ENCODE peak calls at places on chromosomes 11 and 22, in nine cellular contexts. Y is GM23338, V is heart right ventricle, Q is NT2/D1, U is brain microvascular endothelial cell, F is left lung, N is skeletal muscle cell, L is H7, B is cardiac muscle cell. X is an unnamed sample.

GRCh38 chr22:19800761-19801244 is 40.2 kb downstream of the TBX1 start:
- DNase-seq in Q (peak; percentile 6), V (peak; percentile 20), U (peak; percentile 24), N (no peak), Y (peak; percentile 63), B (peak; percentile 30), F (no peak), L (peak; percentile 86), X (no peak)

GRCh38 chr22:48288541-48288940 is 1526.1 kb downstream of the TBC1D22A start:
- DNase-seq in B (no peak), U (no peak), V (no peak), Y (no peak), L (no peak), F (no peak), N (no peak), Q (no peak), X (no peak)

GRCh38 chr22:48141301-48141700 is 1378.9 kb downstream of the TBC1D22A start:
- DNase-seq in F (no peak), Q (no peak), U (no peak), V (no peak), L (no peak), B (no peak), Y (no peak), N (no peak), X (no peak)

GRCh38 chr11:119538748-119539147 is 115.8 kb upstream of the THY1 start:
- DNase-seq in B (peak; percentile 15), F (no peak), V (no peak), Y (no peak), U (no peak), L (no peak), Q (no peak), N (no peak), X (no peak)

GRCh38 chr11:6566704-6567370 is 36.6 kb downstream of the RRP8 start:
- DNase-seq in V (no peak), Q (no peak), L (peak; percentile 4), N (no peak), U (no peak), F (no peak), Y (no peak), B (no peak), X (no peak)

GRCh38 chr11:104870910-104871309 is 27.4 kb downstream of the CASP12 start:
- DNase-seq in V (no peak), Q (no peak), B (peak; percentile 70), Y (no peak), L (no peak), N (no peak), F (no peak), U (no peak), X (no peak)

GRCh38 chr11:27081056-27081455 is 40.4 kb downstream of the BBOX1 start:
- DNase-seq in F (no peak), B (peak; percentile 45), U (peak; percentile 22), L (no peak), V (no peak), N (peak; percentile 48), Q (no peak), Y (no peak), X (no peak)

GRCh38 chr11:92180664-92181251 is 43.9 kb upstream of the FAT3 start:
- DNase-seq in Q (no peak), V (no peak), Y (peak; percentile 19), U (peak; percentile 73), F (peak; percentile 48), L (no peak), B (peak; percentile 60), N (peak; percentile 83), X (no peak)

GRCh38 chr22:39132871-39133524 is 19.5 kb downstream of the CBX7 start:
- DNase-seq in N (no peak), L (peak; percentile 57), V (no peak), U (no peak), B (no peak), Y (no peak), Q (no peak), F (peak; percentile 26), X (no peak)

GRCh38 chr11:29616611-29617010 is 400.2 kb downstream of the KCNA4 start:
- DNase-seq in U (peak; percentile 27), Q (no peak), N (peak; percentile 53), F (no peak), B (peak; percentile 51), V (no peak), Y (no peak), L (no peak), X (no peak)

GRCh38 chr22:44360686-44361381 is 48.1 kb upstream of the SHISAL1 start:
- DNase-seq in Q (no peak), N (peak; percentile 16), U (peak; percentile 44), B (peak; percentile 81), L (peak; percentile 69), F (peak; percentile 53), V (peak; percentile 59), Y (peak; percentile 50), X (no peak)

GRCh38 chr11:36000616-36001190 is 56.8 kb downstream of the LDLRAD3 start:
- DNase-seq in L (no peak), V (no peak), Y (no peak), N (no peak), U (no peak), F (no peak), B (no peak), Q (no peak), X (no peak)

GRCh38 chr11:131748146-131749050 is 378.0 kb downstream of the NTM start:
- DNase-seq in L (peak; percentile 63), Q (peak; percentile 33), U (peak; percentile 91), Y (peak; percentile 84), N (peak; percentile 67), V (peak; percentile 30), F (peak; percentile 41), B (peak; percentile 78), X (peak; percentile 18)

GRCh38 chr22:23263651-23264555 is 83.6 kb downstream of the BCR start:
- DNase-seq in Q (no peak), F (no peak), U (no peak), L (no peak), B (no peak), Y (no peak), N (no peak), V (no peak), X (no peak)

GRCh38 chr11:72591785-72592490 is 82.3 kb downstream of the PDE2A start:
- DNase-seq in U (no peak), N (no peak), F (no peak), Q (no peak), B (no peak), Y (no peak), L (no peak), V (no peak), X (peak; percentile 87)

GRCh38 chr11:41845066-41845465 is 385.6 kb upstream of the LRRC4C start:
- DNase-seq in L (peak; percentile 7), Y (peak; percentile 36), V (no peak), B (no peak), N (no peak), U (no peak), Q (no peak), F (no peak), X (no peak)

GRCh38 chr11:67248653-67249052 is 17.6 kb upstream of the GRK2 start:
- DNase-seq in U (no peak), B (no peak), L (no peak), Y (no peak), N (no peak), F (peak; percentile 73), Q (no peak), V (peak; percentile 47), X (no peak)

GRCh38 chr11:70270877-70271634 is 566 bp downstream of the PPFIA1 start:
- DNase-seq in N (peak; percentile 3), L (peak; percentile 89), U (peak; percentile 27), V (peak; percentile 47), Y (peak; percentile 84), Q (no peak), B (peak; percentile 68), F (peak; percentile 45), X (no peak)

GRCh38 chr11:120141144-120142071 is 3.5 kb upstream of the TRIM29 start:
- DNase-seq in U (no peak), N (no peak), Q (no peak), F (no peak), B (no peak), L (peak; percentile 12), Y (no peak), V (no peak), X (no peak)

DNA sequence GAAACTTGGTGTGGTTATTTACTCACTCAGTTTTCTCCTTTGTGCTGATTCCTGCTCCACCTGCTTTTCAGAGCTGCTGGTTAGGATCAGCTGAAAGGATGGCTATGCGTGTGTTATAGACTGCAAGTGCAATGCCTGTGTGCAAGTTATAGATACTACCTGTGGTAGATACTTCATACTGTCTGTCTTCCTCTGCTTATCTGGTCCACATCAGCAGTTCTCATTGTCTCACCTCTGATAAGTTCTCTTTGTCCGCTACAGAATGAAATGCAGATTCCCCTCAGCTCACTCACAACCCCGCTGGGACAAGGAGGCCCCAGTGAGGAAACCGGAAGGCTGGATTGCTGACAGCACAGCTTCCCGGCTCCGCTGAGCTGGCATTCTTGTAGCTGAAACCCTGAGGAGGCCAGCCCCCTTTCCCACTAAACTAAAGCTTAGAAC is 37.5 kb upstream of the LYVE1 start:
- DNase-seq in Y (peak; percentile 55), U (peak; percentile 74), Q (peak; percentile 52), F (peak; percentile 81), L (peak; percentile 73), N (peak; percentile 87), B (peak; percentile 87), V (peak; percentile 60), X (no peak)
- H3K4me3 ChIP-seq in Y (no peak overlapping the region), U (no peak overlapping the region), Q (no peak overlapping the region), F (peak overlapping the region; percentile 28), L (no peak overlapping the region), N (no peak overlapping the region), B (no peak overlapping the region), V (peak overlapping the region; percentile 33), X (no peak overlapping the region)

GRCh38 chr11:61969838-61970452 is 2.5 kb upstream of the FTH1 start:
- DNase-seq in N (peak; percentile 72), F (no peak), B (peak; percentile 89), L (no peak), V (no peak), Q (no peak), U (peak; percentile 31), Y (no peak), X (peak; percentile 46)
- H3K4me3 ChIP-seq in N (no peak overlapping the region), F (no peak overlapping the region), B (no peak overlapping the region), L (no peak overlapping the region), V (peak overlapping the region; percentile 93), Q (no peak overlapping the region), U (no peak overlapping the region), Y (no peak overlapping the region), X (no peak overlapping the region)

GRCh38 chr11:86301742-86302091 is 323 bp upstream of the HIKESHI start:
- DNase-seq in Q (no peak), L (no peak), U (no peak), F (no peak), N (no peak), Y (no peak), B (no peak), V (no peak), X (no peak)
- H3K4me3 ChIP-seq in Q (peak overlapping the region; percentile 92), L (no peak overlapping the region), U (peak overlapping the region; percentile 95), F (peak overlapping the region; percentile 89), N (peak overlapping the region; percentile 91), Y (peak overlapping the region; percentile 68), B (peak overlapping the region; percentile 91), V (peak overlapping the region; percentile 78), X (peak overlapping the region; percentile 66)

DNA sequence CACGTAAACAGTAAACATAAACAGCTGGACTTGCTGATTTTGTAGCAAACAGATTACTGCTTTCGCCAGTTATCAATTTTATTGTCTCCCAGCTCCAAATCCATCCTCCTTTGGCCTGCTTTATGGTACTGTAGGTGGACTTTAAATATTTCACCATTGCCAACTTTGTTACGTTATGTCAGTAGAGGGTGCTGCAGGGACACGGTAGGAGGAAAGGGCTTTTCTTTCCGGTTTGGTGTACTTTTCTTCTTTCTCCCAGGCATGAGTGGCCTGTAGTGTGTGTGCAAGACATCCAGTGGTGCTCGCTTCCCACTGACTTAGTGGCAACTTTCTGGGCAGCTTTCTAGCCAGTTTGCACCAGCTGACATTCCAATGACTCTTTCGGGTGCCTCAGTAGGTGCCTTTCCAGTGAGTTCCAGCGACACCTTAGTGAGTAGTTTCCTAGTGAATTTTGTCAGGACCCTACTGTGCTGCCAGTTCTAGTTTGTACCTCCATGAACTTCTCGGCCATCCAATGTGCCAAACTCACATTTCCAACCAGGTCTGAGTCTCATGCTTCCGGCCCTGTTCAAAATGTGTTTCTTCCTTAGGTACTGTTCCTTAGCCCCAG is 267.6 kb upstream of the TENM4 start:
- DNase-seq in Q (peak; percentile 54), U (peak; percentile 52), Y (peak; percentile 79), L (peak; percentile 36), N (no peak), B (peak; percentile 41), V (no peak), F (no peak), X (peak; percentile 36)
- H3K4me3 ChIP-seq in Q (no peak overlapping the region), U (no peak overlapping the region), Y (no peak overlapping the region), L (no peak overlapping the region), N (no peak overlapping the region), B (no peak overlapping the region), V (no peak overlapping the region), F (no peak overlapping the region), X (no peak overlapping the region)